ENCODE peak calls at places on chromosomes 4 and X, in five cellular contexts. E is activated T-cell treated with anti-CD3 and anti-CD28 coated beads, Interleukin-2, amount 50 U/mL, for 4 hours; N is heart right ventricle; T is AG04450; H is GDM1. Q is an unnamed sample.

GRCh38 chrX:34893741-34894140 is 48.9 kb upstream of the FAM47B start:
- DNase-seq in E (no peak), N (no peak), T (no peak), H (no peak), Q (no peak)

GRCh38 chr4:3520796-3521600 is 11.2 kb downstream of the LRPAP1 start:
- DNase-seq in E (no peak), N (no peak), T (no peak), H (no peak), Q (no peak)

GRCh38 chr4:185205697-185206342 is 2.0 kb upstream of the CFAP97 start:
- DNase-seq in E (no peak), N (no peak), T (no peak), H (no peak), Q (no peak)

GRCh38 chr4:73707269-73707875 is 33.0 kb upstream of the CXCL8 start:
- DNase-seq in E (no peak), N (no peak), T (no peak), H (no peak), Q (no peak)

GRCh38 chr4:100288167-100288566 is 97.9 kb upstream of the DDIT4L start:
- DNase-seq in E (no peak), N (no peak), T (no peak), H (no peak), Q (no peak)

GRCh38 chr4:169050308-169050707 is 40.3 kb upstream of the CBR4 start:
- DNase-seq in E (no peak), N (peak; percentile 20), T (no peak), H (no peak), Q (no peak)

GRCh38 chrX:15903186-15903681 is 48.6 kb upstream of the AP1S2 start:
- DNase-seq in E (no peak), N (no peak), T (no peak), H (no peak), Q (no peak)

GRCh38 chr4:83618991-83619390 is 83.1 kb downstream of the GPAT3 start:
- DNase-seq in E (no peak), N (no peak), T (no peak), H (peak; percentile 91), Q (no peak)

GRCh38 chrX:112849010-112849409 is 8.4 kb upstream of the AMOT start:
- DNase-seq in E (no peak), N (no peak), T (no peak), H (no peak), Q (no peak)

GRCh38 chrX:129772796-129773431 is 6.8 kb upstream of the SASH3 start:
- DNase-seq in E (no peak), N (peak; percentile 39), T (no peak), H (peak; percentile 88), Q (no peak)

GRCh38 chr4:159378056-159378616 is 275.3 kb downstream of the RAPGEF2 start:
- DNase-seq in E (no peak), N (no peak), T (no peak), H (no peak), Q (no peak)

GRCh38 chrX:153488231-153488914 is 6.4 kb upstream of the BGN start:
- DNase-seq in E (no peak), N (peak; percentile 60), T (no peak), H (no peak), Q (peak; percentile 32)

GRCh38 chr4:133439830-133440229 is 290.7 kb downstream of the PCDH10 start:
- DNase-seq in E (no peak), N (no peak), T (no peak), H (no peak), Q (no peak)

GRCh38 chrX:49934148-49934547 is 11.8 kb downstream of the CLCN5 start:
- DNase-seq in E (no peak), N (no peak), T (no peak), H (no peak), Q (no peak)

GRCh38 chr4:53744446-53745160 is 153.3 kb upstream of the LNX1 start:
- DNase-seq in E (no peak), N (no peak), T (no peak), H (no peak), Q (no peak)

GRCh38 chrX:2548731-2549423 is 48.1 kb upstream of the DHRSX start:
- DNase-seq in E (no peak), N (no peak), T (no peak), H (no peak), Q (peak; percentile 12)

GRCh38 chrX:135086197-135086854 is 34.0 kb downstream of the ETDB start:
- DNase-seq in E (no peak), N (no peak), T (peak; percentile 23), H (no peak), Q (peak; percentile 80)

GRCh38 chr4:170374770-170375169 is 285.0 kb upstream of the AADAT start:
- DNase-seq in E (no peak), N (no peak), T (no peak), H (peak; percentile 44), Q (peak; percentile 49)

GRCh38 chr4:11748169-11748872 is 319.6 kb upstream of the HS3ST1 start:
- DNase-seq in E (no peak), N (no peak), T (peak; percentile 59), H (no peak), Q (peak; percentile 53)

GRCh38 chr4:26992657-26993361 is 132.2 kb downstream of the STIM2 start:
- DNase-seq in E (no peak), N (no peak), T (peak; percentile 46), H (no peak), Q (peak; percentile 20)

GRCh38 chr4:146153964-146154536 is 21.5 kb upstream of the LSM6 start:
- DNase-seq in E (no peak), N (no peak), T (no peak), H (no peak), Q (no peak)

GRCh38 chr4:8073206-8073863 is 85.3 kb downstream of the ABLIM2 start:
- DNase-seq in E (no peak), N (no peak), T (no peak), H (no peak), Q (no peak)

GRCh38 chr4:714087-714486 is 8.5 kb downstream of the PCGF3 start:
- DNase-seq in E (no peak), N (no peak), T (no peak), H (no peak), Q (no peak)

GRCh38 chr4:38111717-38112116 is 151.5 kb downstream of the PTTG2 start:
- DNase-seq in E (no peak), N (no peak), T (no peak), H (no peak), Q (no peak)

GRCh38 chr4:169440446-169440845 is 169.7 kb upstream of the SH3RF1 start:
- DNase-seq in E (no peak), N (no peak), T (no peak), H (no peak), Q (no peak)

GRCh38 chrX:20746690-20747089 is 480.0 kb upstream of the RPS6KA3 start:
- DNase-seq in E (no peak), N (no peak), T (no peak), H (no peak), Q (no peak)

GRCh38 chrX:148854351-148854750 is 353.9 kb downstream of the AFF2 start:
- DNase-seq in E (no peak), N (no peak), T (no peak), H (no peak), Q (no peak)

GRCh38 chr4:122423246-122423645 is 33.3 kb downstream of the IL2 start:
- DNase-seq in E (no peak), N (no peak), T (no peak), H (no peak), Q (no peak)

GRCh38 chr4:185933078-185933581 is 121.1 kb upstream of the SORBS2 start:
- DNase-seq in E (no peak), N (no peak), T (no peak), H (no peak), Q (no peak)

GRCh38 chr4:105895324-105895608 is at the start of gene NPNT:
- DNase-seq in E (no peak), N (peak; percentile 13), T (no peak), H (no peak), Q (peak; percentile 85)

GRCh38 chr4:147620315-147620714 is 3.1 kb downstream of the TMEM184C start:
- DNase-seq in E (no peak), N (no peak), T (no peak), H (no peak), Q (no peak)